ENCODE peak calls at places on chromosomes 16 and 17, in ten cellular contexts. P, V, C, A, Y, W, B, O, F and Z are unnamed samples.

GRCh38 chr17:77718669-77718961 is 239.9 kb upstream of the TNRC6C start:
- DNase-seq in P (peak), V (no peak), C (no peak), A (no peak), Y (no peak), W (no peak), B (no peak), O (no peak), F (no peak), Z (no peak)

GRCh38 chr17:36885161-36885735 is 52.0 kb upstream of the LHX1 start:
- DNase-seq in P (peak), V (no peak), C (no peak), A (no peak), Y (no peak), W (no peak), B (no peak), O (no peak), F (no peak), Z (no peak)

GRCh38 chr17:75009139-75009724 is 3.2 kb upstream of the MRPL58 start:
- DNase-seq in P (no peak), V (no peak), C (no peak), A (no peak), Y (no peak), W (no peak), B (no peak), O (peak), F (no peak), Z (no peak)

GRCh38 chr17:4543557-4544026 is 11.6 kb downstream of the MYBBP1A start:
- DNase-seq in P (no peak), V (no peak), C (no peak), A (no peak), Y (no peak), W (no peak), B (no peak), O (no peak), F (no peak), Z (no peak)

GRCh38 chr17:37255434-37255833 is 120.4 kb upstream of the C17orf78 start:
- DNase-seq in P (no peak), V (no peak), C (no peak), A (no peak), Y (no peak), W (no peak), B (no peak), O (no peak), F (no peak), Z (no peak)

GRCh38 chr17:1107777-1108559 is 71.8 kb downstream of the ABR start:
- DNase-seq in P (no peak), V (no peak), C (peak), A (no peak), Y (no peak), W (no peak), B (no peak), O (no peak), F (no peak), Z (no peak)

GRCh38 chr16:89304941-89305705 is 87.6 kb downstream of the ZNF778 start:
- DNase-seq in P (no peak), V (no peak), C (no peak), A (no peak), Y (no peak), W (no peak), B (no peak), O (no peak), F (no peak), Z (no peak)

GRCh38 chr17:253091-253846 is 71.8 kb upstream of the DOC2B start:
- DNase-seq in P (no peak), V (no peak), C (no peak), A (no peak), Y (no peak), W (peak), B (no peak), O (no peak), F (peak), Z (peak)

GRCh38 chr16:51327001-51327400 is 175.9 kb upstream of the SALL1 start:
- DNase-seq in P (no peak), V (no peak), C (no peak), A (no peak), Y (no peak), W (no peak), B (no peak), O (no peak), F (no peak), Z (no peak)